ENCODE peak calls at places on chromosomes 2 and 18, in five cellular contexts. E, Z, H, J and L are unnamed samples.

GRCh38 chr18:50594931-50595330 is 35.0 kb downstream of the MAPK4 start:
- DNase-seq in E (no peak), H (no peak), Z (peak; percentile 55), J (no peak), L (no peak)

GRCh38 chr2:88053301-88053700 is 2.3 kb downstream of the KRCC1 start:
- DNase-seq in J (no peak), Z (no peak), H (no peak), E (no peak), L (no peak)

GRCh38 chr2:28408764-28409599 is 16.3 kb downstream of the FOSL2 start:
- DNase-seq in Z (no peak), J (peak; percentile 95), E (peak; percentile 67), H (peak; percentile 66), L (no peak)

GRCh38 chr2:76413436-76413835 is 702.7 kb upstream of the GCFC2 start:
- DNase-seq in H (no peak), E (no peak), J (no peak), Z (no peak), L (no peak)

GRCh38 chr2:42567806-42568429 is 514 bp upstream of the MTA3 start:
- DNase-seq in E (no peak), H (no peak), J (no peak), Z (no peak), L (no peak)

GRCh38 chr18:21330122-21330701 is 88.2 kb downstream of the GREB1L start:
- DNase-seq in H (no peak), Z (peak; percentile 93), E (no peak), J (peak; percentile 93), L (no peak)

GRCh38 chr18:54181856-54182612 is 42.4 kb downstream of the MBD2 start:
- DNase-seq in E (no peak), H (no peak), Z (peak; percentile 43), J (no peak), L (no peak)

GRCh38 chr2:25372405-25373268 is 30.9 kb upstream of the DNMT3A start:
- DNase-seq in Z (no peak), J (no peak), H (no peak), E (no peak), L (no peak)

GRCh38 chr2:188322569-188323531 is 31.2 kb downstream of the GULP1 start:
- DNase-seq in Z (peak; percentile 75), E (no peak), H (no peak), J (peak; percentile 68), L (no peak)

GRCh38 chr2:218962859-218963492 is 3.5 kb downstream of the CDK5R2 start:
- DNase-seq in Z (peak; percentile 41), E (peak; percentile 55), H (peak; percentile 15), J (peak; percentile 89), L (peak; percentile 95)

GRCh38 chr2:28274911-28275685 is 117.6 kb upstream of the FOSL2 start:
- DNase-seq in H (no peak), J (peak; percentile 94), Z (peak; percentile 91), E (no peak), L (no peak)

GRCh38 chr2:236173734-236174607 is 5.8 kb upstream of the GBX2 start:
- DNase-seq in Z (no peak), E (no peak), H (no peak), J (no peak), L (no peak)

GRCh38 chr2:204183608-204184007 is 247.0 kb downstream of the ICOS start:
- DNase-seq in H (no peak), Z (peak; percentile 58), E (no peak), J (no peak), L (no peak)

GRCh38 chr18:25253136-25253535 is 98.8 kb downstream of the ZNF521 start:
- DNase-seq in J (peak; percentile 44), Z (peak; percentile 80), H (no peak), E (no peak), L (no peak)

GRCh38 chr2:40352321-40353099 is 99.4 kb downstream of the SLC8A1 start:
- DNase-seq in Z (peak; percentile 36), H (no peak), E (no peak), J (peak; percentile 76), L (no peak)

GRCh38 chr18:28175930-28176673 is 828 bp downstream of the CDH2 start:
- DNase-seq in Z (peak; percentile 43), H (no peak), J (peak; percentile 44), E (no peak), L (no peak)

GRCh38 chr2:83565231-83566025 is 893.7 kb downstream of the SUCLG1 start:
- DNase-seq in H (no peak), J (peak; percentile 35), E (no peak), Z (no peak), L (no peak)

GRCh38 chr2:113973856-113974255 is 84.0 kb downstream of the ACTR3 start:
- DNase-seq in J (no peak), H (no peak), Z (no peak), E (no peak), L (no peak)

GRCh38 chr18:27656167-27656778 is 471.2 kb upstream of the CHST9 start:
- DNase-seq in E (no peak), Z (peak; percentile 60), J (peak; percentile 91), H (no peak), L (no peak)

GRCh38 chr2:142180820-142181533 is 50.2 kb upstream of the LRP1B start:
- DNase-seq in H (no peak), J (no peak), Z (peak; percentile 24), E (no peak), L (no peak)

GRCh38 chr2:60555066-60555793 is 1.8 kb upstream of the BCL11A start:
- DNase-seq in E (peak; percentile 27), H (peak; percentile 34), Z (peak; percentile 67), J (peak; percentile 60), L (no peak)

GRCh38 chr2:202423139-202423538 is 47.0 kb downstream of the BMPR2 start:
- DNase-seq in E (no peak), Z (no peak), J (no peak), H (no peak), L (no peak)

GRCh38 chr2:31931916-31932315 is 78.9 kb downstream of the MEMO1 start:
- DNase-seq in E (no peak), H (no peak), J (no peak), Z (no peak), L (no peak)

GRCh38 chr2:227460833-227461232 is 11.1 kb upstream of the AGFG1 start:
- DNase-seq in E (no peak), H (no peak), J (no peak), Z (no peak), L (no peak)

GRCh38 chr2:217834744-217835513 is 167.9 kb downstream of the TNS1 start:
- DNase-seq in J (peak; percentile 20), Z (no peak), H (no peak), E (no peak), L (no peak)

GRCh38 chr18:80182855-80183254 is 64.5 kb downstream of the PARD6G start:
- DNase-seq in Z (no peak), H (no peak), J (no peak), E (no peak), L (no peak)

GRCh38 chr2:120454993-120455789 is 109.3 kb downstream of the INHBB start:
- DNase-seq in E (no peak), J (no peak), Z (peak; percentile 18), H (no peak), L (no peak)

GRCh38 chr2:212928681-212929080 is 222.7 kb downstream of the IKZF2 start:
- DNase-seq in J (no peak), H (no peak), Z (no peak), E (no peak), L (no peak)

GRCh38 chr2:794554-795244 is 117.5 kb upstream of the TMEM18 start:
- DNase-seq in J (no peak), E (no peak), Z (no peak), H (no peak), L (peak; percentile 80)